ENCODE peak calls at places on chromosomes 16 and 17, in four cellular contexts. One of them, this sample, is unnamed.

GRCh38 chr16:84737192-84737591 is 37.4 kb downstream of the USP10 start:
- DNase-seq in HepG2: no peak
- DNase-seq in H1: no peak
- DNase-seq in K562: no peak
- DNase-seq in this sample: no peak

GRCh38 chr17:2395258-2396170 is 5.3 kb downstream of the MNT start:
- DNase-seq in HepG2: peak
- DNase-seq in K562: no peak
- DNase-seq in H1: no peak
- DNase-seq in this sample: no peak

GRCh38 chr16:23014592-23014991 is 134.7 kb downstream of the USP31 start:
- DNase-seq in HepG2: no peak
- DNase-seq in H1: no peak
- DNase-seq in K562: no peak
- DNase-seq in this sample: no peak

GRCh38 chr16:85462405-85463227 is 150.5 kb upstream of the GSE1 start:
- DNase-seq in HepG2: no peak
- DNase-seq in H1: no peak
- DNase-seq in K562: peak
- DNase-seq in this sample: no peak

GRCh38 chr17:44749076-44750020 is 9.4 kb upstream of the ADAM11 start:
- DNase-seq in K562: no peak
- DNase-seq in H1: no peak
- DNase-seq in HepG2: no peak
- DNase-seq in this sample: no peak

GRCh38 chr16:89863741-89864391 is 9.5 kb upstream of the TCF25 start:
- DNase-seq in H1: no peak
- DNase-seq in K562: no peak
- DNase-seq in HepG2: no peak
- DNase-seq in this sample: peak

GRCh38 chr16:82649766-82650165 is 23.0 kb downstream of the CDH13 start:
- DNase-seq in HepG2: no peak
- DNase-seq in K562: no peak
- DNase-seq in H1: no peak
- DNase-seq in this sample: no peak

GRCh38 chr17:42682400-42683384 is at the start of gene CNTNAP1:
- DNase-seq in H1: no peak
- DNase-seq in HepG2: peak
- DNase-seq in K562: peak
- DNase-seq in this sample: no peak

GRCh38 chr17:21020622-21021021 is 22.2 kb downstream of the USP22 start:
- DNase-seq in H1: no peak
- DNase-seq in K562: no peak
- DNase-seq in HepG2: no peak
- DNase-seq in this sample: no peak

GRCh38 chr16:31458073-31458834 is 1.0 kb upstream of the ARMC5 start:
- DNase-seq in K562: peak
- DNase-seq in H1: no peak
- DNase-seq in HepG2: peak
- DNase-seq in this sample: no peak

GRCh38 chr16:1580256-1580655 is 31.6 kb downstream of the IFT140 start:
- DNase-seq in HepG2: no peak
- DNase-seq in H1: no peak
- DNase-seq in K562: no peak
- DNase-seq in this sample: no peak

GRCh38 chr17:38568845-38569510 is 36.8 kb downstream of the SRCIN1 start:
- DNase-seq in H1: no peak
- DNase-seq in HepG2: no peak
- DNase-seq in K562: no peak
- DNase-seq in this sample: no peak

GRCh38 chr16:85674418-85674755 is 14.4 kb downstream of the GINS2 start:
- DNase-seq in H1: no peak
- DNase-seq in K562: no peak
- DNase-seq in HepG2: no peak
- DNase-seq in this sample: no peak

GRCh38 chr16:96935-97381 is 18.9 kb downstream of the MPG start:
- DNase-seq in HepG2: peak
- DNase-seq in H1: peak
- DNase-seq in K562: peak
- DNase-seq in this sample: peak

GRCh38 chr16:1288813-1289479 is 20.5 kb upstream of the UBE2I start:
- DNase-seq in K562: peak
- DNase-seq in HepG2: peak
- DNase-seq in H1: no peak
- DNase-seq in this sample: no peak

GRCh38 chr16:86929149-86929871 is 351.0 kb downstream of the FOXL1 start:
- DNase-seq in HepG2: no peak
- DNase-seq in H1: no peak
- DNase-seq in K562: peak
- DNase-seq in this sample: no peak

GRCh38 chr17:58317421-58318064 is 11.1 kb downstream of the TSPOAP1 start:
- DNase-seq in H1: no peak
- DNase-seq in HepG2: peak
- DNase-seq in K562: no peak
- DNase-seq in this sample: peak

GRCh38 chr17:50689251-50689650 is 18.5 kb downstream of the ANKRD40 start:
- DNase-seq in H1: no peak
- DNase-seq in K562: no peak
- DNase-seq in HepG2: no peak
- DNase-seq in this sample: no peak

GRCh38 chr17:7884581-7885356 is 3.8 kb upstream of the CHD3 start:
- DNase-seq in K562: peak
- DNase-seq in HepG2: no peak
- DNase-seq in H1: no peak
- DNase-seq in this sample: no peak

DNA sequence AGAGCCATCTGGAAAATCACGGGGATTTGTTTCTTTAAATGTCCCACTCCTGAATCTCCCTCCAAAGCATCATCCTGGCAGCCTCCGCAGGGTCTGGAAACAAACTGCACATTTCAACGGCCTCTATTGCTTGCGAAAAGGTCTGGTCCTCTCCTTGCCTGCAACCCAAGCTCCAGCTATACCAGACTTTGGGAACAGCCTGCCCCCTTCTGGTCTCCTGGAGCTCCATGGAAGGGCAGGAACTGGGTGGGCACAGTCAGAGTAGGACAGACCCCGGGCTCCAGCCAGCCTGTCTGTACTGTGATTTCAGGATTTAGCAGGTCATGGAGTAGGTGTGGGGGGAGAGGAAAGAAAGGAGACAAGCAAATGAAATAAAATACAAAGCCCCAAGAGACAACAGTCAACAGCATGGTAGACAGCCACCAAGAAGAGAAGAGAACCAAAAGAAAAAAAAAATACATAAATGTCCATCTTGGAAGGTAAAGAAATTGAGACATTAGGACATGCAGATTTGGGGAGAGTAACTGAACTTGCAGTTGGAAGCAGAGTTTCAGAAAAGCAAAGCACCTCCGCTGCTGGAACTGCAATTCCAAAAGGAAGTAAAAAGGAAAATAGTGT is 2.7 kb downstream of the XYLT1 start:
- DNase-seq in K562: no peak
- DNase-seq in H1: no peak
- DNase-seq in HepG2: peak
- DNase-seq in this sample: no peak
- TF ChIP-seq BRCA1 in K562: no peak
- TF ChIP-seq BRCA1 in H1: no peak
- TF ChIP-seq BRCA1 in HepG2: no peak
- TF ChIP-seq BRCA1 in this sample: no peak

GRCh38 chr17:61247438-61247837 is 152.2 kb upstream of the TBX2 start:
- DNase-seq in HepG2: no peak
- DNase-seq in K562: no peak
- DNase-seq in H1: no peak
- DNase-seq in this sample: no peak

GRCh38 chr17:61249649-61250301 is 149.9 kb upstream of the TBX2 start:
- DNase-seq in HepG2: no peak
- DNase-seq in H1: no peak
- DNase-seq in K562: no peak
- DNase-seq in this sample: no peak

GRCh38 chr17:61245706-61246135 is 153.9 kb upstream of the TBX2 start:
- DNase-seq in K562: no peak
- DNase-seq in HepG2: no peak
- DNase-seq in H1: peak
- DNase-seq in this sample: no peak

GRCh38 chr17:61250335-61250890 is 149.2 kb upstream of the TBX2 start:
- DNase-seq in H1: no peak
- DNase-seq in HepG2: no peak
- DNase-seq in K562: no peak
- DNase-seq in this sample: no peak

GRCh38 chr17:61248399-61248798 is 151.2 kb upstream of the TBX2 start:
- DNase-seq in K562: no peak
- DNase-seq in H1: no peak
- DNase-seq in HepG2: peak
- DNase-seq in this sample: no peak
- TF ChIP-seq BRCA1 in K562: no peak
- TF ChIP-seq BRCA1 in H1: no peak
- TF ChIP-seq BRCA1 in HepG2: no peak
- TF ChIP-seq BRCA1 in this sample: no peak

GRCh38 chr16:6035161-6035560 is 937.6 kb upstream of the EEF2KMT start:
- DNase-seq in K562: no peak
- DNase-seq in HepG2: no peak
- DNase-seq in H1: no peak
- DNase-seq in this sample: no peak
- TF ChIP-seq BRCA1 in K562: no peak
- TF ChIP-seq BRCA1 in HepG2: no peak
- TF ChIP-seq BRCA1 in H1: no peak
- TF ChIP-seq BRCA1 in this sample: no peak

GRCh38 chr17:15744885-15745284 is 12.8 kb downstream of the TBC1D26 start:
- DNase-seq in HepG2: no peak
- DNase-seq in H1: no peak
- DNase-seq in K562: no peak
- DNase-seq in this sample: no peak
- TF ChIP-seq BRCA1 in HepG2: no peak
- TF ChIP-seq BRCA1 in H1: no peak
- TF ChIP-seq BRCA1 in K562: no peak
- TF ChIP-seq BRCA1 in this sample: no peak

DNA sequence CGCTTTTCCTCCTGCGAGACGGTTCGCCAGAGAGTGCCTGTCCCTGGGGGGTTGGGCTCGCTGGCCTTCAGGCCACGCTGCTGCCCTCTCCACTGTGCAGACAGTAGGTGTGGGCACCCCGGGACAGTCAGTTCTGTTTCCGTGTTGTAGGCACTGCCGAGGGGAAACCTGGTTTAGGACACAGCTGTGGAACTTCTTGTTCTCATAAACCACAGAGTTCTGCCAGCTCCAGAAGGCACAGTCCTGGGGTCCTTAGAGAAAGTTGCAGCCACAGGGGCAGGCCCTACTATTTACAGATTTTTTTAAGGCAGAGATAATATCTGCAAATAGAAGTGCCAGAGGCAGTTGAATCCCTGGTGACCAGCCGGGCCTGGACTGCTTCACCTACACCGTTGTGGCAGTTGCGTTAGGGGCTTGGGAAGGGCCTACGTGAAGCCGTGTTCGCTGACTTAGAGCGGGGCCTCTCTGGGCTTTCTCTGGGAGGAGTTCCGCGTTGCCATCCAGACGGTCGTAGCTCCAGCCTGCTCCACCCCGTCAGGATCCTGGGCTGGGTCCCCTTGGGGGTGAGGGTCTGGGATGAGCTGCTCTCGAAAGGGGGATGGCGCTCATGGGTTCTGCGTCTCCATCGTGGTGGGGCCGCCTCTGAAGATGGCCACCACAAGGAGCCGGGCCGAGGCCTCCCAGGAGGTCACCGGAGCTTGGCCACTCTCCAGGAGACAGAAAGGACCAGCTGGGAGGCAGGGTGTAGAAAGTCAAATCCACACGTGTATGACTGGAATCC is 126.3 kb downstream of the BANP start:
- DNase-seq in HepG2: no peak
- DNase-seq in K562: no peak
- DNase-seq in H1: no peak
- DNase-seq in this sample: no peak
- TF ChIP-seq BRCA1 in HepG2: no peak
- TF ChIP-seq BRCA1 in K562: no peak
- TF ChIP-seq BRCA1 in H1: no peak
- TF ChIP-seq BRCA1 in this sample: no peak

DNA sequence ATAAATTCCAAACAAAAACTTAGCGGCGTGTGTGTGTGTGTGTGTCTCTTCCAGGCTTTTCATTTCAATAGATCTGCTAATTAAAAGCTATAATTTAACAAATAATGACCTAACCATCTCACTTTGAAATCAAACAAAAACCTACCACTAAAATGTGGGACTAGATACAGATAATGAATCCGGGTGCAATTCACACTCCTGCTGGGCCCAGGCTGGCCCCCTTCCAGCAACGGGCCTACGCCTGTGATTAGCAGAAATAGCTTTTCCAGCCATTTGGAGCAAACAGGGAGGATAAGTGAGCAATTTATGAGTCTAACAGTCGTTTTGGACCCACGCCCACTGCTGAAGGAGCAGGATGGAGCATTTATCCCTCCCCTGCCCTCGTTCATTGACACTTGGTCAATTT is 18.0 kb upstream of the BHLHA9 start:
- DNase-seq in K562: no peak
- DNase-seq in HepG2: no peak
- DNase-seq in H1: no peak
- DNase-seq in this sample: no peak
- TF ChIP-seq BRCA1 in K562: no peak
- TF ChIP-seq BRCA1 in HepG2: no peak
- TF ChIP-seq BRCA1 in H1: no peak
- TF ChIP-seq BRCA1 in this sample: no peak

DNA sequence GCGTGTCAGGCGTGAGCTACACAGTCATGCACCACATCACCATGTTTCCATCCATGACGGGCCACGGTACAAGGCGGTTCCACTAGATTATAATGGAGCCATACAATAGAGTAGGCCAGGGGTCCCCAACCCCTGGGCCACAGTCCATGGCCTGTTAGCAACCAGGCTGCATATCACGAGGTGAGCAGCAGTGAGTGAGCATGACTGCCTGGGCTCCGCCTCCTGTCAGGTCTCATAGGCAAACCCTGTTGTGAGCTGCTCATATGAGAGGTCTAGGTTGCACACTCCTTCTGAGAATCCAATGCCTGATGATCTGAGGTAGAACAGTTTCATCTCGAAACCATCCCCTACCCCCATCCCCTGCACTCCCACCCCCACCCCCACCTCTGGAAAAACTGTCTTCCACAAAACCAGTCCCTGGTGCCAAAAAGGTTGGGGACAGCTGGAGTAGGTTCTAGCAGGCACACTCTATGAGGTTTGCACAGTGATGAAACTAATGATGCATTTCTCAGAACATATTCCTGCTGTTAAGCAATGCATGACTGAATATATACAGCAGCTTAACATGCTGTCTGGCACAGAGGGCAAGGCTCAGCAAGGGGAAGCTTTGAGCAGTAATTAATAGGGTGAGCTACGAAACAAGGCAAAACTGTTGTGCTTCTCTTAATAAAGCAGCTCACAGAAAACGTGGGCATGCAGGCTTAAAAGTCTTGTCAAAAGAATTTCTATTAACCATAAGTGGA is 108.0 kb downstream of the VPS53 start:
- DNase-seq in H1: no peak
- DNase-seq in HepG2: no peak
- DNase-seq in K562: no peak
- DNase-seq in this sample: no peak
- TF ChIP-seq BRCA1 in H1: no peak
- TF ChIP-seq BRCA1 in HepG2: no peak
- TF ChIP-seq BRCA1 in K562: no peak
- TF ChIP-seq BRCA1 in this sample: no peak

This sample was measured in GM12878.